ENCODE peak calls at places on chromosomes 11 and 22, in eight cellular contexts. D is thoracic aorta; R is midbrain; U is stimulated activated effector memory CD8-positive, alpha-beta T cell treated with anti-CD3 and anti-CD28 coated beads, Interleukin-12 subunit alpha, Interleukin-12 subunit beta, amount 100 ng/mL, for 72 hours; P is stimulated activated CD4-positive, alpha-beta T cell treated with anti-CD3 and anti-CD28 coated beads, Interleukin-12 subunit alpha, Interleukin-12 subunit beta, amount 100 ng/mL, for 24 hours; S is frontal cortex; A is ELF-1; O is NCI-H1092. X is an unnamed sample.

GRCh38 chr11:74871037-74871436 is 77.9 kb downstream of the XRRA1 start:
- DNase-seq in D (no peak), A (no peak), O (no peak), U (no peak), S (no peak), R (no peak), P (no peak), X (no peak)

GRCh38 chr11:73655686-73656085 is 9.3 kb downstream of the PLEKHB1 start:
- DNase-seq in A (no peak), S (no peak), R (no peak), U (no peak), D (no peak), P (no peak), O (no peak), X (no peak)

GRCh38 chr11:69914286-69915150 is 95.3 kb upstream of the FGF3 start:
- DNase-seq in A (no peak), U (no peak), D (no peak), S (no peak), P (no peak), R (no peak), O (no peak), X (no peak)

GRCh38 chr22:23542933-23543332 is 37.2 kb downstream of the IGLL1 start:
- DNase-seq in O (no peak), U (no peak), R (no peak), D (no peak), A (no peak), P (no peak), S (no peak), X (no peak)

GRCh38 chr11:67202045-67202444 is 64.2 kb upstream of the GRK2 start:
- DNase-seq in R (no peak), A (no peak), P (no peak), S (no peak), U (no peak), D (no peak), O (no peak), X (no peak)

GRCh38 chr22:30396871-30397655 is at the start of gene SEC14L2:
- DNase-seq in S (peak), P (peak), A (peak), R (peak), U (peak), O (no peak), D (peak), X (peak)

GRCh38 chr11:79441159-79441875 is 487 bp upstream of the TENM4 start:
- DNase-seq in S (no peak), R (no peak), O (no peak), D (no peak), U (no peak), P (no peak), A (peak), X (peak)

GRCh38 chr22:22210889-22211833 is 33.4 kb upstream of the VPREB1 start:
- DNase-seq in O (no peak), R (no peak), D (no peak), A (no peak), S (no peak), P (no peak), U (no peak), X (no peak)

GRCh38 chr11:64834723-64835615 is 9.5 kb downstream of the CDC42BPG start:
- DNase-seq in A (no peak), R (no peak), S (no peak), D (no peak), O (no peak), P (no peak), U (no peak), X (no peak)

GRCh38 chr22:49402169-49402568 is 425.5 kb downstream of the BRD1 start:
- DNase-seq in O (no peak), D (no peak), P (no peak), R (no peak), U (no peak), A (no peak), S (no peak), X (no peak)

GRCh38 chr11:64231536-64231935 is 1.2 kb downstream of the DNAJC4 start:
- DNase-seq in P (no peak), D (no peak), U (no peak), A (no peak), R (no peak), O (no peak), S (no peak), X (no peak)

GRCh38 chr11:133782116-133782725 is 63.1 kb downstream of the SPATA19 start:
- DNase-seq in A (no peak), O (no peak), R (no peak), P (no peak), S (no peak), D (no peak), U (no peak), X (no peak)

GRCh38 chr11:101617735-101618332 is 34.0 kb upstream of the TRPC6 start:
- DNase-seq in U (no peak), R (no peak), P (no peak), D (no peak), A (peak), O (no peak), S (no peak), X (no peak)

GRCh38 chr11:125404136-125404810 is 91.8 kb downstream of the FEZ1 start:
- DNase-seq in D (no peak), R (no peak), O (no peak), A (peak), U (no peak), P (no peak), S (no peak), X (no peak)

GRCh38 chr22:37126383-37126782 is 16.9 kb upstream of the TMPRSS6 start:
- DNase-seq in O (no peak), S (no peak), R (no peak), D (no peak), P (no peak), U (no peak), A (peak), X (no peak)

GRCh38 chr22:44822479-44822878 is 70.1 kb downstream of the ARHGAP8 start:
- DNase-seq in D (no peak), O (no peak), R (no peak), A (no peak), P (no peak), S (no peak), U (no peak), X (no peak)

X was measured in activated B cell treated with CpG ODN at 0.5 μM for 24 hours.